ENCODE peak calls at places on chromosomes 2 and 18, in five cellular contexts. M, Y, J, O and X are unnamed samples.
A peak's percentile ranks its signal among the peaks of the same experiment; 100 is the strongest.

GRCh38 chr2:88855620-88856408 is 164.3 kb downstream of the RPIA start:
- DNase-seq in M (no peak), Y (no peak), J (no peak), O (no peak), X (no peak)

GRCh38 chr2:48227617-48228344 is 302.2 kb upstream of the STON1 start:
- DNase-seq in M (no peak), Y (no peak), J (no peak), O (no peak), X (no peak)

GRCh38 chr2:196324212-196324611 is 152.8 kb upstream of the STK17B start:
- DNase-seq in M (no peak), Y (no peak), J (no peak), O (no peak), X (no peak)

GRCh38 chr2:80896576-80896975 is 592.0 kb upstream of the LRRTM1 start:
- DNase-seq in M (no peak), Y (no peak), J (peak; percentile 30), O (no peak), X (no peak)

GRCh38 chr18:48662021-48662661 is 123.3 kb downstream of the CTIF start:
- DNase-seq in M (peak; percentile 62), Y (no peak), J (peak; percentile 62), O (no peak), X (no peak)

GRCh38 chr2:160747771-160748170 is 254.2 kb upstream of the RBMS1 start:
- DNase-seq in M (peak; percentile 84), Y (no peak), J (no peak), O (no peak), X (no peak)

GRCh38 chr2:240591226-240591625 is 4.7 kb downstream of the CAPN10 start:
- DNase-seq in M (no peak), Y (no peak), J (no peak), O (no peak), X (no peak)

GRCh38 chr2:67322361-67323001 is 74.7 kb upstream of the ETAA1 start:
- DNase-seq in M (peak; percentile 79), Y (peak; percentile 17), J (peak; percentile 83), O (peak; percentile 8), X (peak; percentile 66)

GRCh38 chr2:143128681-143129580 is at the start of gene ARHGAP15:
- DNase-seq in M (no peak), Y (no peak), J (no peak), O (no peak), X (no peak)

GRCh38 chr2:236562434-236562833 is 7.2 kb upstream of the ACKR3 start:
- DNase-seq in M (peak; percentile 17), Y (no peak), J (peak; percentile 48), O (no peak), X (peak; percentile 65)

GRCh38 chr2:55560855-55561254 is 41.3 kb downstream of the CFAP36 start:
- DNase-seq in M (no peak), Y (no peak), J (no peak), O (no peak), X (no peak)

GRCh38 chr2:119746836-119747235 is 12.9 kb upstream of the PTPN4 start:
- DNase-seq in M (no peak), Y (no peak), J (no peak), O (no peak), X (no peak)

GRCh38 chr2:152804687-152805408 is 86.4 kb downstream of the ARL6IP6 start:
- DNase-seq in M (no peak), Y (no peak), J (no peak), O (no peak), X (no peak)

GRCh38 chr2:151032741-151033152 is 228.9 kb downstream of the RBM43 start:
- DNase-seq in M (peak; percentile 79), Y (no peak), J (no peak), O (no peak), X (no peak)

GRCh38 chr2:176284451-176285049 is 15.3 kb downstream of the MTX2 start:
- DNase-seq in M (no peak), Y (no peak), J (no peak), O (no peak), X (no peak)

GRCh38 chr2:171088057-171088834 is 72.4 kb downstream of the TLK1 start:
- DNase-seq in M (no peak), Y (no peak), J (no peak), O (no peak), X (no peak)

GRCh38 chr2:197097578-197098366 is 171.3 kb upstream of the PGAP1 start:
- DNase-seq in M (peak; percentile 46), Y (peak; percentile 75), J (peak; percentile 33), O (no peak), X (no peak)

GRCh38 chr2:61090386-61090921 is 24.8 kb downstream of the SANBR start:
- DNase-seq in M (no peak), Y (no peak), J (peak; percentile 20), O (no peak), X (no peak)

GRCh38 chr18:79164696-79165095 is 95.5 kb downstream of the ATP9B start:
- DNase-seq in M (no peak), Y (no peak), J (no peak), O (no peak), X (no peak)

GRCh38 chr2:44801676-44802408 is 139.7 kb upstream of the SIX3 start:
- DNase-seq in M (no peak), Y (no peak), J (peak; percentile 40), O (no peak), X (no peak)

GRCh38 chr2:228602277-228602676 is 420.8 kb upstream of the SPHKAP start:
- DNase-seq in M (no peak), Y (no peak), J (no peak), O (no peak), X (no peak)

GRCh38 chr18:28690100-28690499 is 513.2 kb upstream of the CDH2 start:
- DNase-seq in M (no peak), Y (no peak), J (no peak), O (no peak), X (no peak)

GRCh38 chr2:216635701-216636541 is 2.7 kb downstream of the IGFBP2 start:
- DNase-seq in M (no peak), Y (no peak), J (peak; percentile 75), O (no peak), X (no peak)
- H3K4me3 ChIP-seq in M (peak overlapping the region; percentile 65), Y (peak overlapping the region; percentile 78), J (no peak overlapping the region), O (peak overlapping the region; percentile 3), X (peak overlapping the region; percentile 68)

GRCh38 chr2:20226152-20226545 is 1.2 kb upstream of the SDC1 start:
- DNase-seq in M (no peak), Y (no peak), J (no peak), O (no peak), X (no peak)

GRCh38 chr2:20224191-20224715 is 677 bp downstream of the SDC1 start:
- DNase-seq in M (no peak), Y (no peak), J (no peak), O (no peak), X (no peak)

GRCh38 chr2:20225294-20226151 is 593 bp upstream of the SDC1 start:
- DNase-seq in M (peak; percentile 71), Y (peak; percentile 32), J (peak; percentile 76), O (peak; percentile 38), X (peak; percentile 62)

GRCh38 chr2:20223345-20224190 is 1.4 kb downstream of the SDC1 start:
- DNase-seq in M (no peak), Y (no peak), J (peak; percentile 50), O (peak; percentile 21), X (no peak)

GRCh38 chr2:20224716-20225293 is at the start of gene SDC1:
- DNase-seq in M (peak; percentile 53), Y (no peak), J (peak; percentile 80), O (no peak), X (peak; percentile 70)
- H3K4me3 ChIP-seq in M (peak within 1 kb of the TSS; percentile 81), Y (peak within 1 kb of the TSS; percentile 74), J (peak within 1 kb of the TSS; percentile 74), O (peak within 1 kb of the TSS; percentile 57), X (peak within 1 kb of the TSS; percentile 55)

GRCh38 chr2:157326683-157327082 is 1.1 kb upstream of the ERMN start:
- DNase-seq in M (no peak), Y (no peak), J (no peak), O (no peak), X (no peak)

GRCh38 chr2:157327200-157327599 is 1.6 kb upstream of the ERMN start:
- DNase-seq in M (no peak), Y (no peak), J (no peak), O (no peak), X (no peak)

GRCh38 chr2:157327621-157328102 is 2.0 kb upstream of the ERMN start:
- DNase-seq in M (peak; percentile 70), Y (peak; percentile 76), J (peak; percentile 88), O (peak; percentile 85), X (peak; percentile 84)

GRCh38 chr2:157324331-157324843 is 1.2 kb downstream of the ERMN start:
- DNase-seq in M (no peak), Y (no peak), J (peak; percentile 29), O (no peak), X (no peak)

GRCh38 chr2:157325786-157326185 is at the start of gene ERMN:
- DNase-seq in M (peak; percentile 39), Y (no peak), J (peak; percentile 89), O (peak; percentile 30), X (no peak)
- H3K4me3 ChIP-seq in M (no peak within 1 kb of the TSS), Y (no peak within 1 kb of the TSS), J (no peak within 1 kb of the TSS), O (peak within 1 kb of the TSS; percentile 58), X (no peak within 1 kb of the TSS)

DNA sequence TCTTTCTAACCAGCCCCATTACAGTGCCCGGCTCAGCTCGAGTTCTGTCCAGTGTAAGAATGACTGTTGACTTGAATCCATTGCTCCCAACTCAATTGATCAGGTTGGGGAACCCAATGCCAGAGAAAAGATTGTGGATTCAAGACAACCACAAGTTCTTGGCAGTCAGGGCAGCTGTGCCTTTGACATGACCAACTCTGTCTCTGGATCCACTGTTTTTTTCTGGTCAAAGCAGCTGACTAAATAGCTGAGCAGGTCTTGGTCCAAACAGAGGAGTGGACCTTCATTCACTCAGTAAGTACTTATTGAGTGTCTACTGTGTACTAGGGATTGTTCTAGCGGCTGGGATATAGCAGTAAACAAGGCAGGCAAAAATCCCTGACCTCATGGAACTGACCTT is 6.3 kb upstream of the ATOH8 start:
- DNase-seq in M (no peak), Y (no peak), J (no peak), O (no peak), X (no peak)
- H3K4me3 ChIP-seq in M (no peak overlapping the region), Y (no peak overlapping the region), J (no peak overlapping the region), O (no peak overlapping the region), X (no peak overlapping the region)

GRCh38 chr2:135962401-135963138 is 22.9 kb downstream of the DARS1 start:
- DNase-seq in M (no peak), Y (no peak), J (no peak), O (no peak), X (no peak)

GRCh38 chr2:135963841-135964240 is 21.6 kb downstream of the DARS1 start:
- DNase-seq in M (peak; percentile 85), Y (no peak), J (no peak), O (no peak), X (no peak)

GRCh38 chr2:135965756-135966155 is 19.7 kb downstream of the DARS1 start:
- DNase-seq in M (no peak), Y (no peak), J (no peak), O (no peak), X (no peak)

GRCh38 chr2:135960150-135960549 is 25.3 kb downstream of the DARS1 start:
- DNase-seq in M (no peak), Y (no peak), J (no peak), O (no peak), X (no peak)

GRCh38 chr2:135960598-135961551 is 24.6 kb downstream of the DARS1 start:
- DNase-seq in M (no peak), Y (no peak), J (peak; percentile 37), O (no peak), X (no peak)
- H3K4me3 ChIP-seq in M (no peak overlapping the region), Y (no peak overlapping the region), J (no peak overlapping the region), O (no peak overlapping the region), X (no peak overlapping the region)

GRCh38 chr18:24108621-24109020 is 30.2 kb upstream of the CABYR start:
- DNase-seq in M (no peak), Y (no peak), J (no peak), O (no peak), X (no peak)
- H3K4me3 ChIP-seq in M (no peak overlapping the region), Y (no peak overlapping the region), J (no peak overlapping the region), O (no peak overlapping the region), X (no peak overlapping the region)

GRCh38 chr2:113236367-113237159 is 42.2 kb downstream of the PAX8 start:
- DNase-seq in M (no peak), Y (no peak), J (no peak), O (no peak), X (no peak)
- H3K4me3 ChIP-seq in M (peak overlapping the region; percentile 12), Y (peak overlapping the region; percentile 66), J (no peak overlapping the region), O (no peak overlapping the region), X (no peak overlapping the region)